ENCODE peak calls at places on chromosome X, in four cellular contexts. One of them, this sample, is unnamed.
A peak's percentile ranks its signal among the peaks of the same experiment; 100 is the strongest.

GRCh38 chrX:79081895-79082512 is 62.5 kb upstream of the GPR174 start:
- DNase-seq in left lung: no peak
- DNase-seq in osteoblast: no peak
- DNase-seq in mucosa of descending colon: no peak
- DNase-seq in this sample: peak; percentile 22

GRCh38 chrX:129462707-129463106 is 60.6 kb downstream of the SMARCA1 start:
- DNase-seq in mucosa of descending colon: no peak
- DNase-seq in left lung: no peak
- DNase-seq in osteoblast: peak; percentile 79
- DNase-seq in this sample: no peak

GRCh38 chrX:23756165-23756564 is 13.1 kb upstream of the ACOT9 start:
- DNase-seq in mucosa of descending colon: no peak
- DNase-seq in osteoblast: peak; percentile 53
- DNase-seq in left lung: no peak
- DNase-seq in this sample: peak; percentile 41

GRCh38 chrX:50180073-50180940 is 20.5 kb downstream of the AKAP4 start:
- DNase-seq in left lung: no peak
- DNase-seq in osteoblast: no peak
- DNase-seq in mucosa of descending colon: no peak
- DNase-seq in this sample: peak; percentile 12

GRCh38 chrX:16836371-16836770 is 33.8 kb downstream of the RBBP7 start:
- DNase-seq in mucosa of descending colon: no peak
- DNase-seq in left lung: no peak
- DNase-seq in osteoblast: no peak
- DNase-seq in this sample: peak; percentile 57

GRCh38 chrX:120564925-120565324 is 4.2 kb upstream of the CUL4B start:
- DNase-seq in osteoblast: no peak
- DNase-seq in left lung: no peak
- DNase-seq in mucosa of descending colon: no peak
- DNase-seq in this sample: no peak

GRCh38 chrX:133943507-133943906 is 41.9 kb downstream of the GPC3 start:
- DNase-seq in osteoblast: no peak
- DNase-seq in left lung: no peak
- DNase-seq in mucosa of descending colon: no peak
- DNase-seq in this sample: no peak

GRCh38 chrX:122579521-122579920 is 604.6 kb upstream of the GRIA3 start:
- DNase-seq in mucosa of descending colon: no peak
- DNase-seq in left lung: no peak
- DNase-seq in osteoblast: no peak
- DNase-seq in this sample: no peak

GRCh38 chrX:39848243-39848642 is 249.5 kb downstream of the BCOR start:
- DNase-seq in mucosa of descending colon: no peak
- DNase-seq in left lung: no peak
- DNase-seq in osteoblast: no peak
- DNase-seq in this sample: no peak

GRCh38 chrX:78643106-78643505 is 16.0 kb downstream of the RTL3 start:
- DNase-seq in left lung: no peak
- DNase-seq in mucosa of descending colon: no peak
- DNase-seq in osteoblast: no peak
- DNase-seq in this sample: no peak

GRCh38 chrX:17836830-17837229 is 24.3 kb downstream of the RAI2 start:
- DNase-seq in mucosa of descending colon: no peak
- DNase-seq in left lung: no peak
- DNase-seq in osteoblast: no peak
- DNase-seq in this sample: no peak

GRCh38 chrX:47595701-47596655 is 13.7 kb downstream of the TIMP1 start:
- DNase-seq in osteoblast: no peak
- DNase-seq in mucosa of descending colon: no peak
- DNase-seq in left lung: no peak
- DNase-seq in this sample: no peak

GRCh38 chrX:13520441-13520840 is 49.0 kb upstream of the EGFL6 start:
- DNase-seq in mucosa of descending colon: no peak
- DNase-seq in left lung: no peak
- DNase-seq in osteoblast: no peak
- DNase-seq in this sample: no peak

GRCh38 chrX:68698955-68699354 is 51.5 kb downstream of the STARD8 start:
- DNase-seq in mucosa of descending colon: no peak
- DNase-seq in left lung: no peak
- DNase-seq in osteoblast: peak; percentile 35
- DNase-seq in this sample: peak; percentile 18

GRCh38 chrX:48540015-48540350 is 469 bp downstream of the TBC1D25 start:
- DNase-seq in mucosa of descending colon: no peak
- DNase-seq in osteoblast: no peak
- DNase-seq in left lung: no peak
- DNase-seq in this sample: peak; percentile 55

GRCh38 chrX:29728639-29729038 is 486.7 kb upstream of the MAGEB2 start:
- DNase-seq in osteoblast: peak; percentile 34
- DNase-seq in left lung: no peak
- DNase-seq in mucosa of descending colon: no peak
- DNase-seq in this sample: no peak

GRCh38 chrX:45011131-45011530 is 138.1 kb downstream of the KDM6A start:
- DNase-seq in left lung: no peak
- DNase-seq in mucosa of descending colon: no peak
- DNase-seq in osteoblast: peak; percentile 85
- DNase-seq in this sample: peak; percentile 25

GRCh38 chrX:115023139-115023538 is 5.7 kb upstream of the IL13RA2 start:
- DNase-seq in mucosa of descending colon: no peak
- DNase-seq in osteoblast: peak; percentile 62
- DNase-seq in left lung: no peak
- DNase-seq in this sample: peak; percentile 38

GRCh38 chrX:88397551-88397950 is 349.5 kb upstream of the CPXCR1 start:
- DNase-seq in left lung: no peak
- DNase-seq in mucosa of descending colon: no peak
- DNase-seq in osteoblast: no peak
- DNase-seq in this sample: no peak

GRCh38 chrX:10190367-10190766 is 33.6 kb downstream of the CLCN4 start:
- DNase-seq in osteoblast: peak; percentile 87
- DNase-seq in mucosa of descending colon: no peak
- DNase-seq in left lung: no peak
- DNase-seq in this sample: peak; percentile 68

GRCh38 chrX:42505057-42505456 is 272.9 kb downstream of the PPP1R2C start:
- DNase-seq in mucosa of descending colon: no peak
- DNase-seq in osteoblast: no peak
- DNase-seq in left lung: no peak
- DNase-seq in this sample: no peak

GRCh38 chrX:123906557-123907316 is 46.9 kb downstream of the XIAP start:
- DNase-seq in mucosa of descending colon: no peak
- DNase-seq in osteoblast: no peak
- DNase-seq in left lung: no peak
- DNase-seq in this sample: no peak

GRCh38 chrX:53831662-53832635 is 145.4 kb upstream of the HUWE1 start:
- DNase-seq in osteoblast: peak; percentile 46
- DNase-seq in left lung: no peak
- DNase-seq in mucosa of descending colon: no peak
- DNase-seq in this sample: peak; percentile 40

GRCh38 chrX:107845625-107846024 is 20.0 kb downstream of the MID2 start:
- DNase-seq in mucosa of descending colon: no peak
- DNase-seq in osteoblast: peak; percentile 39
- DNase-seq in left lung: no peak
- DNase-seq in this sample: no peak

GRCh38 chrX:40148189-40148438 is 50.4 kb upstream of the BCOR start:
- DNase-seq in osteoblast: no peak
- DNase-seq in left lung: no peak
- DNase-seq in mucosa of descending colon: no peak
- DNase-seq in this sample: no peak

GRCh38 chrX:129773649-129774458 is 5.9 kb upstream of the SASH3 start:
- DNase-seq in osteoblast: no peak
- DNase-seq in left lung: no peak
- DNase-seq in mucosa of descending colon: no peak
- DNase-seq in this sample: no peak

GRCh38 chrX:26778320-26778888 is 562.4 kb downstream of the MAGEB5 start:
- DNase-seq in left lung: no peak
- DNase-seq in osteoblast: no peak
- DNase-seq in mucosa of descending colon: no peak
- DNase-seq in this sample: no peak

GRCh38 chrX:22969416-22969815 is 30.3 kb upstream of the DDX53 start:
- DNase-seq in mucosa of descending colon: no peak
- DNase-seq in osteoblast: no peak
- DNase-seq in left lung: no peak
- DNase-seq in this sample: no peak

GRCh38 chrX:39759526-39760224 is 338.1 kb downstream of the BCOR start:
- DNase-seq in left lung: no peak
- DNase-seq in mucosa of descending colon: no peak
- DNase-seq in osteoblast: peak; percentile 67
- DNase-seq in this sample: peak; percentile 80

GRCh38 chrX:54495814-54496516 is at the start of gene FGD1:
- DNase-seq in mucosa of descending colon: peak; percentile 67
- DNase-seq in osteoblast: peak; percentile 93
- DNase-seq in left lung: peak; percentile 82
- DNase-seq in this sample: peak; percentile 82

GRCh38 chrX:80879143-80879542 is 69.5 kb upstream of the BRWD3 start:
- DNase-seq in left lung: no peak
- DNase-seq in mucosa of descending colon: no peak
- DNase-seq in osteoblast: no peak
- DNase-seq in this sample: no peak

GRCh38 chrX:24838624-24839023 is 144.9 kb downstream of the POLA1 start:
- DNase-seq in left lung: no peak
- DNase-seq in mucosa of descending colon: no peak
- DNase-seq in osteoblast: no peak
- DNase-seq in this sample: no peak
- TF ChIP-seq CTCF in left lung: peak; percentile 33
- TF ChIP-seq CTCF in mucosa of descending colon: no peak
- TF ChIP-seq CTCF in osteoblast: peak; percentile 56
- TF ChIP-seq CTCF in this sample: peak; percentile 73

DNA sequence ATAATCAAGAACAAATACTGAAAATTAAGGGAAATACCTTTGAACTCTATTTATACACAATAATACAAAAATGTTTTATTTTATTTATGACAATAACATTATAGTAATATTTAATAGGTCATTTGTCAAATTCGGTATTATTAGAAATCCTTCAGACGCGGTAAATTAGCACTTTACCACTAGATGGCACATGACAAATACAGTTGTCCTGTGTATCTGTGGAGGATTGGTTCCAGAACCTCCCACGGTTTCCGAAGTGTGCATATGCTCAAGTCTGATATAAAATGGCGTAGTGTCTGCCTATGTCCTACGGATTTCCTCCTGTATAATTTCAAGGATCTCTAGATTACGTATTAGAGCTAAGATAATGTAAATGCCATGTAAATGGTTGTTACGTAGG is 8.1 kb upstream of the LINC00632 start:
- DNase-seq in osteoblast: no peak
- DNase-seq in mucosa of descending colon: no peak
- DNase-seq in left lung: no peak
- DNase-seq in this sample: peak; percentile 45
- TF ChIP-seq CTCF in osteoblast: peak; percentile 27
- TF ChIP-seq CTCF in mucosa of descending colon: no peak
- TF ChIP-seq CTCF in left lung: no peak
- TF ChIP-seq CTCF in this sample: peak; percentile 45

GRCh38 chrX:109839694-109840358 is 106.8 kb upstream of the ACSL4 start:
- DNase-seq in osteoblast: no peak
- DNase-seq in left lung: no peak
- DNase-seq in mucosa of descending colon: no peak
- DNase-seq in this sample: peak; percentile 16
- TF ChIP-seq CTCF in osteoblast: no peak
- TF ChIP-seq CTCF in left lung: no peak
- TF ChIP-seq CTCF in mucosa of descending colon: no peak
- TF ChIP-seq CTCF in this sample: no peak

GRCh38 chrX:153353416-153353815 is 19.5 kb downstream of the ZNF275 start:
- DNase-seq in mucosa of descending colon: no peak
- DNase-seq in left lung: no peak
- DNase-seq in osteoblast: no peak
- DNase-seq in this sample: no peak
- TF ChIP-seq CTCF in mucosa of descending colon: no peak
- TF ChIP-seq CTCF in left lung: no peak
- TF ChIP-seq CTCF in osteoblast: peak; percentile 9
- TF ChIP-seq CTCF in this sample: no peak

DNA sequence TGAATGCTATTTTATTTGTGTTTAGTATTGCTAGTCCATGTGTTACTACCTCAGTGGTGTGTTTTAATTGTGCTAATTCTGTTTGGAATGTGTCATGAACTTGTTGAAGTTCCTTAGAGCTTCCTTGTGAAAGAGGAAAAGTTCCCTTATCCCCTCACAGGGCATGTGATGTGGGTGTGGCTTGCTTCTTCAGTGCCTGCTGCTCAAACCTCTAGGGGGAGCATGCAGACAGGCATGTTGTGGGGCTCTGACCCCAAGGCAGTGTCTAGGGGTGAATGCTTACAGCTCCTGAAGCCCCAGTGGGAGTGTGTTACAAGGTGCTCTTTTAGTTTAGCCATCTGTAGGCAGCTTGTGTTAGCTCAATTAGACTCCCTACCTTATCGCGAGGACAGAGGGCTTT is 86.5 kb downstream of the MAGED4 start:
- DNase-seq in left lung: no peak
- DNase-seq in osteoblast: peak; percentile 46
- DNase-seq in mucosa of descending colon: no peak
- DNase-seq in this sample: peak; percentile 25
- TF ChIP-seq CTCF in left lung: no peak
- TF ChIP-seq CTCF in osteoblast: peak; percentile 30
- TF ChIP-seq CTCF in mucosa of descending colon: no peak
- TF ChIP-seq CTCF in this sample: no peak

GRCh38 chrX:111445485-111445884 is 33.5 kb upstream of the DCX start:
- DNase-seq in mucosa of descending colon: no peak
- DNase-seq in left lung: no peak
- DNase-seq in osteoblast: no peak
- DNase-seq in this sample: peak; percentile 5
- TF ChIP-seq CTCF in mucosa of descending colon: no peak
- TF ChIP-seq CTCF in left lung: peak; percentile 15
- TF ChIP-seq CTCF in osteoblast: peak; percentile 63
- TF ChIP-seq CTCF in this sample: peak; percentile 51

This sample was measured in A549.